ENCODE peak calls at places on chromosomes 4 and X, in four cellular contexts. Q is AG04450, M is RWPE1, N is psoas muscle. T is an unnamed sample.

GRCh38 chr4:76950052-76950845 is 697 bp downstream of the SEPTIN11 start:
- DNase-seq in M (peak; percentile 38), Q (no peak), N (peak; percentile 64), T (no peak)

GRCh38 chr4:169208516-169208915 is 62.2 kb downstream of the SH3RF1 start:
- DNase-seq in Q (no peak), N (no peak), M (no peak), T (no peak)

GRCh38 chr4:92236907-92237306 is 66.9 kb upstream of the GRID2 start:
- DNase-seq in N (no peak), Q (peak; percentile 20), M (no peak), T (no peak)

GRCh38 chr4:30716671-30717207 is 3.4 kb upstream of the PCDH7 start:
- DNase-seq in Q (no peak), N (no peak), M (peak; percentile 26), T (no peak)

GRCh38 chr4:7894098-7894676 is 45.5 kb downstream of the AFAP1 start:
- DNase-seq in N (no peak), M (peak; percentile 73), Q (no peak), T (peak; percentile 39)

GRCh38 chr4:90226734-90227133 is 99.5 kb downstream of the CCSER1 start:
- DNase-seq in Q (no peak), M (no peak), N (no peak), T (no peak)

GRCh38 chr4:57195622-57196021 is 85.4 kb upstream of the IGFBP7 start:
- DNase-seq in M (no peak), Q (no peak), N (no peak), T (no peak)

GRCh38 chr4:1170156-1170804 is 2.1 kb downstream of the SPON2 start:
- DNase-seq in M (no peak), Q (no peak), N (no peak), T (no peak)

GRCh38 chrX:15848576-15848975 is 6.0 kb downstream of the AP1S2 start:
- DNase-seq in Q (no peak), M (no peak), N (no peak), T (no peak)

GRCh38 chr4:84531689-84532088 is 32.6 kb upstream of the NKX6-1 start:
- DNase-seq in N (no peak), Q (no peak), M (peak; percentile 38), T (no peak)

GRCh38 chrX:65136424-65136823 is 160.2 kb upstream of the ZC4H2 start:
- DNase-seq in Q (no peak), M (no peak), N (no peak), T (no peak)

GRCh38 chrX:85052636-85053343 is 49.1 kb downstream of the APOOL start:
- DNase-seq in M (peak; percentile 30), Q (peak; percentile 42), N (no peak), T (peak; percentile 8)

GRCh38 chr4:37219251-37219650 is 25.3 kb upstream of the NWD2 start:
- DNase-seq in M (no peak), N (no peak), Q (no peak), T (no peak)

GRCh38 chrX:88612870-88613329 is 134.1 kb upstream of the CPXCR1 start:
- DNase-seq in N (no peak), Q (no peak), M (no peak), T (no peak)

GRCh38 chr4:61831987-61832386 is 631.9 kb downstream of the ADGRL3 start:
- DNase-seq in Q (no peak), M (no peak), N (no peak), T (no peak)

GRCh38 chr4:61828960-61829359 is 628.8 kb downstream of the ADGRL3 start:
- DNase-seq in Q (no peak), N (no peak), M (no peak), T (no peak)

GRCh38 chr4:61827907-61828328 is 627.8 kb downstream of the ADGRL3 start:
- DNase-seq in M (no peak), N (no peak), Q (no peak), T (no peak)
- H3K27ac ChIP-seq in M (no peak overlapping the region), N (no peak overlapping the region), Q (no peak overlapping the region), T (no peak overlapping the region)

GRCh38 chr4:51840791-51841190 is 2.2 kb upstream of the DCUN1D4 start:
- DNase-seq in M (no peak), N (no peak), Q (no peak), T (no peak)

GRCh38 chr4:51842554-51843308 is at the start of gene DCUN1D4:
- DNase-seq in Q (peak; percentile 99), M (peak; percentile 100), N (peak; percentile 100), T (peak; percentile 96)

GRCh38 chr4:51843309-51844156 is 580 bp downstream of the DCUN1D4 start:
- DNase-seq in M (peak; percentile 64), N (peak; percentile 80), Q (no peak), T (no peak)

GRCh38 chr4:51844157-51845054 is 1.5 kb downstream of the DCUN1D4 start:
- DNase-seq in M (peak; percentile 84), N (peak; percentile 93), Q (peak; percentile 82), T (peak; percentile 64)

GRCh38 chr4:51842167-51842553 is 793 bp upstream of the DCUN1D4 start:
- DNase-seq in Q (no peak), M (peak; percentile 11), N (no peak), T (no peak)
- H3K27ac ChIP-seq in Q (peak overlapping the region; percentile 59), M (peak overlapping the region; percentile 97), N (peak overlapping the region; percentile 95), T (peak overlapping the region; percentile 89)

GRCh38 chr4:24425868-24426267 is 158.5 kb downstream of the DHX15 start:
- DNase-seq in M (no peak), Q (no peak), N (no peak), T (no peak)
- H3K27ac ChIP-seq in M (no peak overlapping the region), Q (no peak overlapping the region), N (no peak overlapping the region), T (no peak overlapping the region)

DNA sequence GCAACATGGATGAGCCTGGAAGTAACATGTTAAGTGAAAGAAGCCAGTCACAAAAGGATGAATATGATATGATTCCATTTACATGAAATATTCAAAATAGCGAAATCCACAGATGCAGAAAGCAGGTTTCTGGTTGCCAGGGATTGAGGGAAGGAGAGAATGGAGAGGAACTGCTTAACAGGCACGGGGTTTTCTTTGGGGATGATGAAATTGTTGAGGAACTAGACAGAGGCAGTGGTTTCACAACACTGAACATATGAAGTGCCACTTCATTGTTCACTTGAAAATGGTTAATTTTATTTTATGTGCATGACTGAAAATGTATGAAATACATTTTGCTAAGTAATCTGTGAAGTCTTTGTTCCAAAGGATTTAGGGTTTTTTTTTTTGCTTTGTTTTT is 182.5 kb upstream of the TBL1X start:
- DNase-seq in N (no peak), Q (no peak), M (no peak), T (no peak)
- H3K27ac ChIP-seq in N (no peak overlapping the region), Q (no peak overlapping the region), M (no peak overlapping the region), T (no peak overlapping the region)

GRCh38 chr4:184684491-184685189 is 35.1 kb downstream of the PRIMPOL start:
- DNase-seq in Q (no peak), N (no peak), M (no peak), T (no peak)

GRCh38 chr4:184694412-184694956 is 39.4 kb downstream of the CENPU start:
- DNase-seq in N (no peak), M (no peak), Q (no peak), T (no peak)

GRCh38 chr4:184688447-184688846 is 38.9 kb downstream of the PRIMPOL start:
- DNase-seq in M (peak; percentile 89), Q (peak; percentile 72), N (no peak), T (peak; percentile 79)

GRCh38 chr4:184693056-184693455 is 40.8 kb downstream of the CENPU start:
- DNase-seq in M (no peak), Q (no peak), N (no peak), T (no peak)

DNA sequence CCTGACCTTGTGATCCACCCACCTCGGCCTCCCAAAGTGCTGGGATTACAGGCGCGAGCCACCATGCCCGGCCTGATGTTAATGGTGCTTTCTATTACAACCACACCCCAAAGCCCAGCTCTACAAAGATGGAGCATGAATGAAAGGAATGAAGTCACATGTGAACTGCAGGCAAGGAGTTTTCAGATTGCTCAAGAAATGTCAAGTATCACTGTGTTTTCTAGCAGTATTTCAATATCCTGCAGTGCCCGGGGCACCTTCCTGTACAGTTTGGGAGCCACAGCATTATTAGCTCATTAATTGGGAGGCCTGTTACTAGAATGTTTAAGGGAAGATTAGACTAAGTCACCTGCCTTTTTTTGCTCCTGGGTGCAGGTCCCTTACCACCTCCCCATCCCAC is 40.1 kb downstream of the PRIMPOL start:
- DNase-seq in M (no peak), Q (no peak), N (no peak), T (no peak)
- H3K27ac ChIP-seq in M (peak overlapping the region; percentile 82), Q (no peak overlapping the region), N (no peak overlapping the region), T (peak overlapping the region; percentile 91)

DNA sequence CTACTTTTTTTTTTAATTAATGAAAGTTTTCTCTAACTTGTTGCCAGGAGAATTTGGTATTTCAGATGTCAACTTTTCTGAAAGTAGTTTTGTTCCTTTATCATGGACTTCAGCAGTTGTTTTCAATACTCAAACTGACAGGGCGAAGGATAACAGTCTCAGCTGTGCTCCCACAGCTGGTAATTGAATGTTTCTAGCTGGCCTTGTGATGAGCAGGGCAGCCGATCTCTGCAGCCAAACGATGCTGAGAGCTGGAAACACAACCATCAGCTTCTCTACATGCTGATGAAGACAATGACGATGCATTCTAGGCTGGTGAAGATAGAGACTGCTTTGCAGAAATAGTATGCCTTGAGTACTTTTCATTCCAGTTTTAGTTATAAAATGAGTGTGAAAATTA is 130.0 kb upstream of the MAP9 start:
- DNase-seq in M (no peak), N (no peak), Q (no peak), T (no peak)
- H3K27ac ChIP-seq in M (no peak overlapping the region), N (no peak overlapping the region), Q (no peak overlapping the region), T (no peak overlapping the region)

GRCh38 chr4:120331486-120332281 is 265.0 kb upstream of the MAD2L1 start:
- DNase-seq in N (no peak), M (no peak), Q (no peak), T (peak; percentile 5)
- H3K27ac ChIP-seq in N (no peak overlapping the region), M (no peak overlapping the region), Q (no peak overlapping the region), T (no peak overlapping the region)

DNA sequence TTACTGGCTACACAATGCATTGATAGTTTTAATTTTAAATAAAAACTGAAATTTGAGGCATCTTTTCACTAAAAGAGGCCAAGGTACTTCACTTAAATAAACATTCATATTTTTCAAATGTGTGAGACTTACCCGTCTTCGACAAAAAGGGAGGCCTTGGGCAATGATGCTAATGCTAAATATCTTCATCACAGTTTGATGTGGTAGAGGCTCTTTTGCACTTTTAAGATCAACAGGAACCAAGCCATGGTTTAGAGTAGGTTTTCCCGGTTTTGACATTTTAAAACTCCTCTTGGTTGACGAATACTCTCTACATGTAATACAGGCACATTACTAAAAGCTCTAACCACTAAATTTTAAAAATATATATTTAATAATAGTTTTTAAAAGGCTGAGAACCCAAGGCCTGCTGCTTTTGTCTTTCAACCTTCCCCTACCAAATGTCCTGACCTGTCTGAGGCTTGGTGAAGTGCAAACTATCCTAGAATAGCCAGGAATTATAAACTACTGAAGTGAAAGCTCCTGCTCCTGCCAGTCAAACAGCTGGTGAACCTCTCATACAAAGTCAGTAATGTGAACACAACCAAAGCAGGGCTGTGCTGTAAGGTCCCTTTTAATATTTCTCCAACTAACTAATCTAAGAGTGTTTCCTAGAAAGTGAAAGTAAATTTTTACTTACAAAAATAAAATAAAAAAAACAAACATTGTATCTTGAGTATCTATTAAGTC is 153.7 kb downstream of the FBXW7 start:
- DNase-seq in M (no peak), Q (peak; percentile 10), N (no peak), T (no peak)
- H3K27ac ChIP-seq in M (no peak overlapping the region), Q (no peak overlapping the region), N (peak overlapping the region; percentile 87), T (no peak overlapping the region)

DNA sequence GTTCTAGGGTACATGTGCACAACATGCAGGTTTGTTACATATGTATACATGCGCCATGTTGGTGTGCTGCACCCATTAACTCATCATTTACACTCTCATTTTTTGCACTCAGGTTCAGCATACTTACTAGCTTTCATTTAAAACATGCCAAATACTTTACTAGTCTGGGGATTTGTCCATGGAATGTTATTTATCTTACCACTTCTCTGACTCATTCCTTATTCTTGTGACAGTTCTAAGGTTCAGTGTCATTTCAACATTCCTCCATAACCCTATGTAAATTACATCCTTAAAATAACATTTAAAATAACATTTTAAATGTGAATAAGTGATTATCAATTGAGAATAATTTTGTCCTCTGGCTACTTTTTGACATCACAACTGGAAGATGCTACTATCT is 19.5 kb upstream of the SYTL5 start:
- DNase-seq in Q (no peak), M (no peak), N (no peak), T (no peak)
- H3K27ac ChIP-seq in Q (no peak overlapping the region), M (no peak overlapping the region), N (no peak overlapping the region), T (no peak overlapping the region)